ENCODE peak calls at places on chromosome 13, in four cellular contexts. W is GM12878, Q is H1, K is K562. B is an unnamed sample.

GRCh38 chr13:49421391-49421790 is 22.5 kb downstream of the CAB39L start:
- DNase-seq in Q (no peak), K (peak), W (peak), B (peak)

GRCh38 chr13:80469841-80470378 is 129.0 kb upstream of the SPRY2 start:
- DNase-seq in Q (no peak), W (no peak), K (no peak), B (no peak)

GRCh38 chr13:103195762-103196161 is 129.5 kb upstream of the SLC10A2 start:
- DNase-seq in Q (no peak), K (no peak), W (no peak), B (no peak)

GRCh38 chr13:64488731-64489130 is 2741.4 kb downstream of the PCDH9 start:
- DNase-seq in Q (no peak), W (no peak), K (no peak), B (no peak)

GRCh38 chr13:93814658-93815057 is 588.1 kb downstream of the GPC6 start:
- DNase-seq in W (no peak), Q (no peak), K (no peak), B (no peak)

GRCh38 chr13:88377852-88378251 is 706.7 kb downstream of the SLITRK5 start:
- DNase-seq in W (no peak), K (no peak), Q (no peak), B (no peak)

GRCh38 chr13:73061478-73062275 is 2.9 kb downstream of the KLF5 start:
- DNase-seq in W (no peak), Q (no peak), K (no peak), B (no peak)

GRCh38 chr13:98537740-98538139 is 39.2 kb downstream of the STK24 start:
- DNase-seq in K (no peak), Q (no peak), W (no peak), B (no peak)

GRCh38 chr13:98972627-98973026 is 5.2 kb downstream of the DOCK9 start:
- DNase-seq in Q (no peak), W (no peak), K (no peak), B (no peak)

GRCh38 chr13:33751151-33751550 is 66.8 kb upstream of the RFC3 start:
- DNase-seq in W (no peak), K (no peak), Q (no peak), B (no peak)

GRCh38 chr13:98004107-98004506 is 50.6 kb downstream of the IPO5 start:
- DNase-seq in K (no peak), W (no peak), Q (no peak), B (no peak)

GRCh38 chr13:46908511-46908910 is 11.7 kb upstream of the HTR2A start:
- DNase-seq in K (no peak), W (no peak), Q (no peak), B (no peak)

GRCh38 chr13:103386341-103386740 is 320.1 kb upstream of the SLC10A2 start:
- DNase-seq in Q (no peak), K (no peak), W (no peak), B (no peak)

GRCh38 chr13:20451397-20451796 is 74.3 kb downstream of the CRYL1 start:
- DNase-seq in W (peak), K (no peak), Q (no peak), B (no peak)

GRCh38 chr13:107347641-107348369 is 779.9 kb upstream of the ARGLU1 start:
- DNase-seq in Q (no peak), K (no peak), W (no peak), B (no peak)

GRCh38 chr13:75217949-75218348 is 264.0 kb downstream of the TBC1D4 start:
- DNase-seq in Q (no peak), W (no peak), K (no peak), B (no peak)

GRCh38 chr13:93279982-93280381 is 53.4 kb downstream of the GPC6 start:
- DNase-seq in W (no peak), K (no peak), Q (no peak), B (no peak)

GRCh38 chr13:70905035-70905434 is 796.8 kb upstream of the KLHL1 start:
- DNase-seq in K (no peak), Q (no peak), W (no peak), B (no peak)

GRCh38 chr13:53150568-53150967 is 122.0 kb downstream of the OLFM4 start:
- DNase-seq in W (no peak), Q (no peak), K (no peak), B (no peak)

GRCh38 chr13:68584776-68585175 is 1354.6 kb upstream of the PCDH9 start:
- DNase-seq in W (no peak), K (no peak), Q (no peak), B (no peak)

GRCh38 chr13:35855531-35856019 is 275.6 kb downstream of the DCLK1 start:
- DNase-seq in Q (peak), K (no peak), W (no peak), B (no peak)

GRCh38 chr13:88800505-88800904 is 1129.3 kb downstream of the SLITRK5 start:
- DNase-seq in W (no peak), Q (no peak), K (no peak), B (no peak)

GRCh38 chr13:31922724-31923123 is 108.8 kb upstream of the FRY start:
- DNase-seq in K (no peak), Q (no peak), W (no peak), B (no peak)

GRCh38 chr13:32315255-32316029 is at the start of the genes BRCA2 and ZAR1L:
- DNase-seq in Q (peak), W (peak), K (peak), B (peak)

GRCh38 chr13:46795321-46795720 is 1.6 kb downstream of the ESD start:
- DNase-seq in Q (no peak), K (peak), W (no peak), B (no peak)

GRCh38 chr13:21567714-21568113 is 36.3 kb downstream of the MICU2 start:
- DNase-seq in K (peak), W (no peak), Q (no peak), B (no peak)

GRCh38 chr13:51158923-51159322 is 47.8 kb upstream of the C13orf42 start:
- DNase-seq in Q (no peak), W (no peak), K (no peak), B (no peak)

GRCh38 chr13:39612023-39612637 is 9.1 kb upstream of the LHFPL6 start:
- DNase-seq in K (peak), Q (no peak), W (no peak), B (peak)

GRCh38 chr13:111048387-111048786 is 66.7 kb upstream of the ARHGEF7 start:
- DNase-seq in K (no peak), Q (no peak), W (no peak), B (no peak)

GRCh38 chr13:32582991-32583390 is 3.3 kb upstream of the PDS5B start:
- DNase-seq in W (no peak), K (no peak), Q (no peak), B (no peak)

GRCh38 chr13:53901593-53901992 is 873.0 kb downstream of the OLFM4 start:
- DNase-seq in Q (no peak), W (no peak), K (no peak), B (no peak)

GRCh38 chr13:73341748-73342147 is 282.9 kb downstream of the KLF5 start:
- DNase-seq in K (no peak), Q (no peak), W (no peak), B (no peak)

GRCh38 chr13:42602910-42603309 is 29.0 kb downstream of the TNFSF11 start:
- DNase-seq in Q (no peak), K (no peak), W (peak), B (no peak)

GRCh38 chr13:100922599-100922998 is 248.0 kb upstream of the TMTC4 start:
- DNase-seq in K (no peak), Q (no peak), W (no peak), B (no peak)

GRCh38 chr13:100913143-100913542 is 238.5 kb upstream of the TMTC4 start:
- DNase-seq in Q (no peak), K (no peak), W (no peak), B (no peak)

GRCh38 chr13:100921139-100921538 is 246.5 kb upstream of the TMTC4 start:
- DNase-seq in W (no peak), K (no peak), Q (no peak), B (no peak)

GRCh38 chr13:100916943-100917342 is 242.3 kb upstream of the TMTC4 start:
- DNase-seq in Q (no peak), W (no peak), K (no peak), B (no peak)
- TF ChIP-seq CREB1 in Q (no peak), W (no peak), K (no peak), B (no peak)

GRCh38 chr13:44188257-44188656 is 185.4 kb upstream of the SERP2 start:
- DNase-seq in K (no peak), Q (no peak), W (no peak), B (no peak)

GRCh38 chr13:44189085-44189484 is 184.5 kb upstream of the SERP2 start:
- DNase-seq in W (no peak), K (no peak), Q (no peak), B (no peak)

GRCh38 chr13:44191103-44191502 is 182.5 kb upstream of the SERP2 start:
- DNase-seq in Q (no peak), W (no peak), K (no peak), B (no peak)

GRCh38 chr13:44193731-44194130 is 179.9 kb upstream of the SERP2 start:
- DNase-seq in Q (no peak), K (no peak), W (no peak), B (no peak)

DNA sequence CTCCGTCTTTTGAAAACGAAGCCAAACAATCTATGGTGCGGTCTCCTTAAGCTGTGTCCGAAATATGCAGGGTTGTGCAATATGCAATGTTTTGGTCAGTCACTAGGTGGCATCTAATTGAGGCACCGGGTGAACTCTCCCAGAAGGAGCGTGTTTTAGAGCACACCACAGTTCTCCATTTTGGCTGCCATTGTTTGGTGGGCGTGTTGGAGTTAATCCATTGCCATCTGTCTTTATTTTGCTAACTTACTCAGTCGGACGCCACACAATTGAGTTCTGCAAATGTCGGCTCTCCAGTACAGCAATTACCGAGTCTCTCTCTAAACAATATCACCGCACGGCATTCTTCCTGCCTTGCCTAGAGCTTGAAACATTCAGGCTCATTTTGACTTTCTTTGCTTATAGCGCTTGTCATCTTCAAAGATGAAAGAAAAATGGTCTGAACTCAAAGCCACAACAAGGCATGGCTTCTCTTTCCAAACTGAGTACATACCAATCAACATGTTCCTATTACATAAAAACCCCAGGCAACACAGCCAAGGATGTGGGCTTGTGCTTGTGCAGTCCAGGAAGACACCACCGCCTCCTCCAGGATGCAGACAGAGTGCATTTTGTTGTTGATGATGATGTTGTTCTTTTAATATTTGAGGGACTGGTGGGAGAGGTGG is 182.0 kb upstream of the SERP2 start:
- DNase-seq in W (no peak), Q (no peak), K (peak), B (peak)
- TF ChIP-seq TAF1 in W (no peak), Q (peak), K (no peak), B (no peak)

DNA sequence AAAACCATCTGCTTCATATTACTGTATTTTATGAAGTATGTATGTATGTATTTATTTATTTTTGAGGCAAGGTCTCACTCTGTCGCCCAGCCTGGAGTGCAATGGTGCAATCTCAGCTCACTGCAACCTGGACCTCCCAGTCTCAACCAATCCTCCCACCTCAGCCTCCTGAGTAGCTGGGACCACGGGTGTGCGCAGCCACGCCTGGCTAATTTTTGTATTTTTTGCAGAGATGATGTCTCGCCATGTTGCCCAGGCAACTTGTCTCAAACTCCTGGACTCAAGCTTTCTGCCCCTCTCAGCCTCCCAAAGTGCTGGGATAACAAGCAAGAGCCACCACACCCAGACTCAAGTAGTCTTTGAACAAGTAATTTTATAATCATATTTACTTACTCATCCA is 5.5 kb downstream of the KATNAL1 start:
- DNase-seq in W (no peak), Q (no peak), K (no peak), B (no peak)
- TF ChIP-seq CREB1 in W (no peak), Q (no peak), K (no peak), B (no peak)

GRCh38 chr13:112895521-112896465 is 73.2 kb upstream of the MCF2L start:
- DNase-seq in W (no peak), Q (no peak), K (no peak), B (no peak)
- TF ChIP-seq TAF1 in W (no peak), Q (no peak), K (no peak), B (no peak)

DNA sequence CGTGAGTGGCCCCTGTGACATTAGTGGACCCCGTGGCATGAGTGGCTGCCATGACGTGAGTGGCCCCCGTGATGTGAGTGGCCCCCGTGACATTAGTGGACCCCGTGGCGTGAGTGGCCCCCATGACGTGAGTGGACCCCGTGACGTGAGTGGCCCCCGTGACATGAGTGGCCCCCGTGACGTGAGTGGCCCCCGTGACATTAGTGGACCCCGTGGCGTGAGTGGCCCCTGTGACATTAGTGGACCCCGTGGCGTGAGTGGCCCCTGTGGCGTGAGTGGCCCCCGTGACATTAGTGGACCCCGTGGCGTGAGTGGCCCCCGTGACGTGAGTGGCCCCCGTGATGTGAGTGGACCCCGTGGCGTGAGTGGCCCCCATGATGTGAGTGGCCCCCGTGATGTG is 64.0 kb downstream of the MCF2L start:
- DNase-seq in W (no peak), Q (no peak), K (no peak), B (no peak)
- TF ChIP-seq CREB1 in W (no peak), Q (no peak), K (no peak), B (no peak)

GRCh38 chr13:44432595-44432994 is 59.0 kb downstream of the SERP2 start:
- DNase-seq in W (no peak), Q (no peak), K (no peak), B (no peak)
- TF ChIP-seq TAF1 in W (no peak), Q (no peak), K (no peak), B (no peak)

GRCh38 chr13:113589961-113590339 is 5.4 kb downstream of the TFDP1 start:
- DNase-seq in K (no peak), W (no peak), Q (no peak), B (no peak)

GRCh38 chr13:113588394-113589111 is 4.0 kb downstream of the TFDP1 start:
- DNase-seq in Q (no peak), K (no peak), W (no peak), B (no peak)

GRCh38 chr13:113589251-113589960 is 4.9 kb downstream of the TFDP1 start:
- DNase-seq in W (no peak), Q (no peak), K (no peak), B (no peak)

GRCh38 chr13:113592571-113592970 is 8.0 kb downstream of the TFDP1 start:
- DNase-seq in K (no peak), Q (no peak), W (no peak), B (no peak)

DNA sequence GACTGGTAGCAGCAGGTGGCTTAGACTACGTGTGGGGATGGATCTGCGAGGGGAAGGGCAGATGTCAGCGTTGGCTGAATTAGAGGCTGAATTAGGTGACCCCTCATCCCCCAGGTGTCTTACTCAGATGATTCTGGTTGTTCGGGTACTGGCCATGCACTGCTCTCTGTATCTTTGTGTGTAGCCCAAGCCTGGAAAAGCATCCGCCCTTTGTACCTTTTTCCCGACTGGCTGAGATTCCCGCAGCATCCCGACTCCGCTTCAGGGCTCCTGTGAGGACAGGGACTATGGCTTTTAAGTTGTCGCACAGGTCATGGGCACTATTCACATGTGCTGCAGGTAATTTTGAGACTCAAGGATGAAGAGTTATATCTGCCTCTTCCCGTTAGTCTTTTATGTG is 7.2 kb downstream of the TFDP1 start:
- DNase-seq in K (no peak), W (no peak), Q (no peak), B (no peak)
- TF ChIP-seq CREB1 in K (no peak), W (no peak), Q (no peak), B (no peak)

DNA sequence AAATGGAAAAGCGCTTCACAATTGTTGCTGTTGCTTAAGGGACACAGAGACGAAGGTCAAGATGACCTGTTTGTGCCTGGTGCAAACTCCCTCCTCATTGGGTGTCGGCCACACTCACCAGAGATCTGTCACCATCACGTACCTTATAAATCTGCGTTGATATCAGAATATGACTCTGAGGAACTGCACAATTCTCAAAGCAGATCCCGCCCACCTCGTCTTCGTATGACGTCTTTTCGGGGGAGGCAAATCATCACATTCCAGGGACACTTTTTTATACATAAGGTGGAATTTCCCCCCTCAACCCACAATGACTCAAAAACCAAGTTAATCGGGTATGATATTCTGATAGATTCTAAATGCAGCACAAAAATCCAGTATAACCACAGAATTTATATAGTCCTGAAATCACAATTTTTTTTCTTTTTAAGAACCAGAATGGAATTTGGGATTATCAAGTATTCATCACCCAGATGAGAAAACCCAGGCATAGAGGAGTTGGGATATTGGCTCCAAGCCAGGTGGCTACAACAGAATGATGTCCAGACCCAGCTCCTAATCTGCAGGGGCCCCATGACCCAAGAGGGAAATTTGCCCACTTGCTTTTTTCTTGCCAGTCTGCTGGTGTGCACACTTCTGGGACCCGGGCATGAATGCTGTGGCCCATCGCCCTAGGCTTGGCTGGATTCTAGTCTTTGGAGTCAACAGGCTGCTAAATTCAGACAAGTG is 50.6 kb upstream of the MTIF3 start:
- DNase-seq in W (no peak), K (no peak), Q (no peak), B (no peak)
- TF ChIP-seq TAF1 in W (no peak), K (no peak), Q (no peak), B (no peak)

DNA sequence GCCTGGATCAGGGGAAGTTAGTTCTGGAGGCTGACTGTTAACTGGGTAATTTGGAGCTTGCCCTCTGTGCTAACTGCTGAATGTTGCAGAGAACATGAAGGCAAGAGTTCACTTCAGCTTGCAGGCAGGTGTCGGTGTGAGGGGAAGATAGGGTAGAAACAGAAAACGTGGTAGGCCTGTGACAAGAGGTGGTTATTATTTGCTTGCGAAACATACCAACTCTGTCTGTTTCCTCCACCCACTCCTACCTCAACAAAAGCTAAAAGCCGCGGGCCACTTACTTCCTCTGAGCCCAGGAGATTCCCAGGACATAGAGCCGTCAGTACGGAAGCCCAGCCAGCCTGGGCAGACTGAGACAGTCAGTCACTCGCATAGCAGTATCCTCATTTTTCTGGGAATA is 119.2 kb upstream of the ABCC4 start:
- DNase-seq in W (no peak), Q (no peak), K (no peak), B (no peak)
- TF ChIP-seq CREB1 in W (no peak), Q (no peak), K (no peak), B (no peak)